ENCODE peak calls at places on chromosomes 6 and 20, in seven cellular contexts. Q is NCI-H2171; D is NCI-H1105; H is stimulated activated CD8-positive, alpha-beta memory T cell treated with anti-CD3 and anti-CD28 coated beads, Interleukin-4, amount 100 ng/mL, for 48 hours; X is SW480; F is neural crest cell; W is RPMI7951. I is an unnamed sample.

GRCh38 chr6:146367061-146367460 is 176.6 kb upstream of the RAB32 start:
- DNase-seq in D (no peak), F (no peak), Q (no peak), X (no peak), H (no peak), W (no peak), I (no peak)

GRCh38 chr6:25487012-25487411 is 165.0 kb upstream of the SCGN start:
- DNase-seq in Q (no peak), H (no peak), F (no peak), D (peak; percentile 43), W (no peak), X (no peak), I (no peak)

GRCh38 chr6:147506704-147507114 is 1.8 kb upstream of the SAMD5 start:
- DNase-seq in Q (peak; percentile 45), F (peak; percentile 81), X (peak; percentile 24), H (peak; percentile 82), W (peak; percentile 32), D (peak; percentile 38), I (no peak)

GRCh38 chr6:157981395-157982296 is at the start of gene SYNJ2:
- DNase-seq in H (peak; percentile 83), X (peak; percentile 84), F (peak; percentile 54), D (no peak), W (peak; percentile 85), Q (peak; percentile 40), I (peak; percentile 60)

GRCh38 chr20:60803335-60804070 is 448.6 kb upstream of the CDH4 start:
- DNase-seq in H (no peak), F (no peak), X (no peak), Q (no peak), W (no peak), D (no peak), I (no peak)

GRCh38 chr6:97705568-97705967 is 422.6 kb upstream of the MMS22L start:
- DNase-seq in H (no peak), W (no peak), X (no peak), Q (no peak), D (no peak), F (peak; percentile 11), I (no peak)

GRCh38 chr20:40771848-40772247 is 82.8 kb upstream of the MAFB start:
- DNase-seq in D (no peak), X (no peak), W (no peak), F (no peak), Q (no peak), H (no peak), I (no peak)

GRCh38 chr6:56693246-56693607 is 50.5 kb upstream of the DST start:
- DNase-seq in D (peak; percentile 62), F (no peak), W (peak; percentile 92), Q (no peak), H (no peak), X (no peak), I (peak; percentile 81)

GRCh38 chr6:53258774-53259155 is 90.0 kb downstream of the ELOVL5 start:
- DNase-seq in Q (no peak), F (no peak), H (no peak), D (no peak), W (no peak), X (no peak), I (no peak)

I was measured in gastrocnemius medialis.